ENCODE peak calls at places on chromosomes 6 and 20, in eight cellular contexts. D is pancreas; R is heart right ventricle; J is CD8-positive, alpha-beta T cell; N is GM23248; F is right cardiac atrium; C is hepatocyte; K is left ventricle myocardium inferior. O is an unnamed sample.

GRCh38 chr20:41087325-41087685 is 50.0 kb upstream of the PLCG1 start:
- DNase-seq in F (no peak), K (no peak), R (no peak), J (no peak), C (no peak), N (no peak), D (no peak), O (no peak)

GRCh38 chr20:45407067-45407745 is 883 bp upstream of the DBNDD2 start:
- DNase-seq in D (peak; percentile 32), C (peak; percentile 46), K (peak; percentile 65), F (peak; percentile 69), N (peak; percentile 74), R (peak; percentile 76), J (no peak), O (peak; percentile 67)

GRCh38 chr6:152273002-152273401 is 364.2 kb downstream of the SYNE1 start:
- DNase-seq in N (peak; percentile 81), D (no peak), C (peak; percentile 18), F (peak; percentile 49), R (no peak), J (no peak), K (no peak), O (no peak)

GRCh38 chr20:6058684-6059295 is 4.9 kb upstream of the LRRN4 start:
- DNase-seq in F (no peak), K (no peak), N (no peak), R (no peak), J (no peak), D (no peak), C (peak; percentile 38), O (peak; percentile 71)

GRCh38 chr20:17859616-17860232 is 108.9 kb downstream of the SNX5 start:
- DNase-seq in F (no peak), J (peak; percentile 59), D (peak; percentile 76), R (peak; percentile 56), C (no peak), N (no peak), K (peak; percentile 44), O (no peak)

GRCh38 chr20:14723614-14724013 is 386.2 kb upstream of the FLRT3 start:
- DNase-seq in N (no peak), C (no peak), F (no peak), D (no peak), R (no peak), K (no peak), J (no peak), O (no peak)

GRCh38 chr6:83215131-83216047 is 22.2 kb downstream of the RWDD2A start:
- DNase-seq in K (peak; percentile 39), J (peak; percentile 65), R (peak; percentile 71), D (peak; percentile 44), C (peak; percentile 77), F (peak; percentile 63), N (peak; percentile 86), O (peak; percentile 83)

GRCh38 chr20:46970937-46971630 is 76.4 kb downstream of the EYA2 start:
- DNase-seq in R (no peak), C (peak; percentile 82), J (no peak), D (no peak), N (peak; percentile 86), K (no peak), F (no peak), O (peak; percentile 70)

GRCh38 chr6:3912366-3913076 is 63.3 kb downstream of the FAM50B start:
- DNase-seq in F (no peak), K (no peak), J (no peak), N (peak; percentile 35), C (no peak), R (no peak), D (no peak), O (no peak)

GRCh38 chr20:11917663-11918062 is at the start of gene BTBD3:
- DNase-seq in R (peak; percentile 83), N (peak; percentile 64), F (peak; percentile 57), D (peak; percentile 75), K (peak; percentile 66), C (peak; percentile 39), J (no peak), O (no peak)

GRCh38 chr6:5497896-5498578 is 236.7 kb downstream of the FARS2 start:
- DNase-seq in K (no peak), J (no peak), C (no peak), F (no peak), D (no peak), R (no peak), N (peak; percentile 92), O (peak; percentile 92)

GRCh38 chr6:116799945-116800344 is 28.9 kb downstream of the GPRC6A start:
- DNase-seq in R (no peak), F (no peak), N (no peak), K (no peak), D (no peak), J (no peak), C (no peak), O (no peak)

GRCh38 chr20:62524486-62524885 is 48.7 kb upstream of the GATA5 start:
- DNase-seq in F (no peak), R (no peak), K (no peak), J (no peak), C (peak; percentile 67), D (no peak), N (peak; percentile 12), O (peak; percentile 23)

GRCh38 chr20:49480236-49480635 is 2.2 kb downstream of the KCNB1 start:
- DNase-seq in D (no peak), F (no peak), K (no peak), R (no peak), N (no peak), C (no peak), J (no peak), O (no peak)
- H3K4me1 ChIP-seq in D (no peaks in the 10 kb centered on the region), F (no peaks in the 10 kb centered on the region), K (peaks cover 26% of the 10 kb centered on the region), R (peaks cover 14% of the 10 kb centered on the region), N (no peaks in the 10 kb centered on the region), C (peaks cover 9% of the 10 kb centered on the region), J (peaks cover 11% of the 10 kb centered on the region), O (peaks cover 17% of the 10 kb centered on the region)

DNA sequence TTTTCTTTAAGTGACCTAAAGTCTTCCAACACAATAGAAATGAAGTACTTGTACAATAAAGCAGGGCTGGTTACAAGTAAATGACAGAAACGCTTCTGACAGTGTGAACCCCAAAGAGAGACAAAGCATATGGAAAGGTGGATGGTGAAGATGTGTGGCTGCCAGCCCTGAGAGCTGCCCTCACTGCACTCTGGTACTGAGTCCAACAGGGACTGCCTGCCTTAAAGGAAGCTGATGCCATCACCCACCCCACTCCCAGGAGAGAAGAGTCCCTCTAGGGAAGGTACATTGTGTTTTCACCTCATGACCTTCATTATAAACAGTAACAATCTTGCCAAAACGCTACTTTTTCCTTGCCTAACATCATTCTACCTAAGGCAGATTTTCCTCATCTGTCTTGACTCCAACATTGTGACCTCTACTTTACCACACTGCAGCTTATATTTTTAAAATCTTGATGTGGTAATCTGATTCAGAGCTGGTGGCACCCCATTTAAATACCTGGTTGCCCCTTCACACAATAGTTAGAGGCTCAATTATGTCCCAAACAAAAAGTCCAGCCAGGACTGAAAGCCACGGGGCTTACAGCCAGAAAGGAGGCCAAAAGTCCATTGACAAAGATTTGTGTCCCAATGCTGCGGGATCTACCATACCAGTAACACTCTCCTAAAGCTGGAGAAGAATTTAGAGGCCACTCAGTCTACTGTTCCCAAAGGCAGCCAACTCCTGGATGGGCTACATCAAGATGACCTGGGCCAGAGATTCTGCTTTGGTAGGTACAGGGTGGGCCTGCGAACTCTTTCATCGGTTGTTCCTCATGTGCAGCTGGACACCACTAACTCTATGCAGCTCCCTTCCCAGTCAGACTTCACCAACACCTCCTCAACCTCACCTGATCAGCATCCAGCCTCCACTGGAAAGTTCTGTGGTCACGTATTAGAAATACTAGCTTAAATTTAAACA is 4.4 kb downstream of the APMAP start:
- DNase-seq in N (no peak), C (no peak), J (no peak), K (no peak), R (no peak), F (no peak), D (no peak), O (no peak)
- H3K4me1 ChIP-seq in N (peaks cover 7% of the 10 kb centered on the region), C (peaks cover 13% of the 10 kb centered on the region), J (peaks cover 59% of the 10 kb centered on the region), K (peaks cover 53% of the 10 kb centered on the region), R (peaks cover 88% of the 10 kb centered on the region), F (peaks cover 2% of the 10 kb centered on the region), D (no peaks in the 10 kb centered on the region), O (peaks cover 3% of the 10 kb centered on the region)

DNA sequence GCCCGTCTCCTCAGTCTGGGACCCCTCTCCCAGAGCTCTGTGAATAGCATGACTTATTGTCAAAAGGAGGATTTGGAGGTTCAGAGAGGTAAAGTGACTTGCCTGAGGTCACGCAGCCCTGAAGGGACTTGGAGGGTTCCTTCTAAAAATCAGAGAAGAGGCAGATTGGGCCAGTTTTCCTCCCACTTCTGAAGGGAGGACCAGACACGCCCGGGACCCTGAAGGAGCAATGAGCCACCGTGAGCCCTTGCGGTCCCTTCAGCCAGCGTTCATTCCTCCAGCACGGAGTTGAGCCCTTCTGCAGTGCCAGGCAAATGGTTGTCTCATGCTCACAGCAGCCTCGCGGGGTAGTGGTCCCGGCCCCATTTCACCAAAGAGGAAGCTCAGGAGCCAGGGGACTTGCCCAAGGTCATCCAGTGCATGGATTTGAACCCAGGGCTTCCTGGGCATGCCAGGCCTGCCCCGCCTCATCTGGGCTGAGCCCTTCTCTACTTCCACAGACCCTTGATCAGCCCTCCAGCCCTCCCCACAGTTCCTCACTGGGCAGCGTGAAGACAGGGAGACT is 7.4 kb downstream of the SRC start:
- DNase-seq in J (no peak), R (no peak), N (no peak), D (no peak), K (no peak), F (no peak), C (no peak), O (no peak)
- H3K4me1 ChIP-seq in J (no peaks in the 10 kb centered on the region), R (peaks cover 51% of the 10 kb centered on the region), N (peaks cover 28% of the 10 kb centered on the region), D (peaks cover 12% of the 10 kb centered on the region), K (peaks cover 28% of the 10 kb centered on the region), F (peaks cover 7% of the 10 kb centered on the region), C (peaks cover 27% of the 10 kb centered on the region), O (peaks cover 33% of the 10 kb centered on the region)

GRCh38 chr6:90764001-90764400 is 177.1 kb upstream of the MAP3K7 start:
- DNase-seq in J (no peak), N (peak; percentile 1), C (no peak), D (no peak), R (no peak), F (no peak), K (no peak), O (peak; percentile 2)
- H3K4me1 ChIP-seq in J (no peaks in the 10 kb centered on the region), N (no peaks in the 10 kb centered on the region), C (no peaks in the 10 kb centered on the region), D (no peaks in the 10 kb centered on the region), R (no peaks in the 10 kb centered on the region), F (no peaks in the 10 kb centered on the region), K (no peaks in the 10 kb centered on the region), O (no peaks in the 10 kb centered on the region)

DNA sequence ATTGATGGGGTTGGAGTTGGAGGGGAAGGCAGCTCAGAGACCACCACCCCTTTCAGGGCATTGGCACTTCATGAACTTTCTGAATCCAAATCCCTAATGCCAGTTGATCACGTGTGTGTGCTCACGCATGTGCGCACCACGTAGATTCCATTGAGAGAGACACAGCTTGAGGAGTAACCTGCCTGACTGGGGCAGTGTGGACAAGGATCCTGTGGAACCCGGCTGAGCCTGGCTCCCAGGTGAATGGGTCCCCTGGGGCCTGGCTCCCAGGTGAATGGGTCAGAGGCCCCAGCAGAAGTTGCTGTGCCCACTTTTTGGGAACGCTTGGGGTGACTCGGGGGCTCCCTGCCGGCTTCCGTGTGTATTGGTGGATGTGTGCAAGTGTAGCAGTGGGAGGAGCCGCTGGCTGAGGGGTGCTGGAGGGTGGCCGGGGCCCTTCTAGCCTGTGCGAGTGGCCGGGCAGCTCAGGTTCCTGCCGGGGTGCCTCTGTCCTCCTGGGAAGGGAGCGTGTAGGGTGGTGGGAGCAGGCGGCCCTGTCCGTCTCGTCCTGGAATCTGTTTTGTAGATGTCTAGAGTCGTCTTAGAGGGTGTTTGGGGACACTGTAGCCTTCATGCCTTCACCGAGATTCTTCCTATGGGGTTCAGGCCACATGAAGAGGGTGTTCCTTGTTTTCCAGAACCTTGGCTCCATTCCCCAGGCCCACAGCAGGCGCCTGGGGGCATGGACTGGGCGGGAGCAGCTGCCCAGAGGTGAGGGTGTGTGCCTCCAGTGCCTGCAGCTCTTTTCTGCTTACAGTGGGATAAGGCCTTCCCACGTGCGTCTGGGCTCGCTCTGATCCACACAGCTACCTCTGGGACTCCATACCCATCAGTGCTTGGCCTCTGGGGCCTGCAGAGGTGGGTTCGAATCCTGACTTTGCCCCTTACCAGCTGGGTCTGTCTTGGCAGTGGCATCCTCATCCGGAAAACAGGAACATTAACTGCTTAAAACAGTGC is 3.2 kb downstream of the RBM38 start:
- DNase-seq in F (no peak), R (no peak), J (no peak), K (no peak), N (no peak), C (no peak), D (no peak), O (no peak)
- H3K4me1 ChIP-seq in F (peaks cover 17% of the 10 kb centered on the region), R (peaks cover 91% of the 10 kb centered on the region), J (peaks cover 76% of the 10 kb centered on the region), K (peaks cover 91% of the 10 kb centered on the region), N (peaks cover 11% of the 10 kb centered on the region), C (peaks cover 16% of the 10 kb centered on the region), D (no peaks in the 10 kb centered on the region), O (peaks cover 73% of the 10 kb centered on the region)